ENCODE peak calls at places on chromosomes 16 and 17, in five cellular contexts. One of them, this sample, is unnamed.

GRCh38 chr16:11667824-11668589 is at the start of gene SNN:
- DNase-seq in WTC11: peak
- DNase-seq in H1: peak
- DNase-seq in HepG2: peak
- DNase-seq in K562: peak
- DNase-seq in this sample: no peak

GRCh38 chr17:37094391-37094790 is 145.6 kb downstream of the AATF start:
- DNase-seq in WTC11: no peak
- DNase-seq in H1: no peak
- DNase-seq in HepG2: no peak
- DNase-seq in K562: no peak
- DNase-seq in this sample: no peak

GRCh38 chr16:50114357-50115129 is 38.6 kb upstream of the TENT4B start:
- DNase-seq in WTC11: no peak
- DNase-seq in H1: no peak
- DNase-seq in HepG2: no peak
- DNase-seq in K562: no peak
- DNase-seq in this sample: no peak

GRCh38 chr16:89576173-89577054 is 856 bp downstream of the CPNE7 start:
- DNase-seq in WTC11: peak
- DNase-seq in H1: peak
- DNase-seq in HepG2: no peak
- DNase-seq in K562: no peak
- DNase-seq in this sample: no peak

GRCh38 chr17:65359016-65359415 is 202.4 kb downstream of the AXIN2 start:
- DNase-seq in WTC11: no peak
- DNase-seq in H1: no peak
- DNase-seq in HepG2: no peak
- DNase-seq in K562: no peak
- DNase-seq in this sample: no peak

GRCh38 chr17:40873801-40874200 is 6.8 kb upstream of the KRT12 start:
- DNase-seq in WTC11: no peak
- DNase-seq in H1: no peak
- DNase-seq in HepG2: no peak
- DNase-seq in K562: no peak
- DNase-seq in this sample: no peak

GRCh38 chr17:52048503-52048902 is 110.0 kb downstream of the CA10 start:
- DNase-seq in WTC11: no peak
- DNase-seq in H1: no peak
- DNase-seq in HepG2: no peak
- DNase-seq in K562: no peak
- DNase-seq in this sample: no peak

GRCh38 chr16:86498155-86498651 is 12.1 kb upstream of the FOXF1 start:
- DNase-seq in WTC11: no peak
- DNase-seq in H1: no peak
- DNase-seq in HepG2: no peak
- DNase-seq in K562: no peak
- DNase-seq in this sample: no peak

GRCh38 chr17:79678091-79678731 is 52.5 kb upstream of the ENPP7 start:
- DNase-seq in WTC11: no peak
- DNase-seq in H1: no peak
- DNase-seq in HepG2: no peak
- DNase-seq in K562: no peak
- DNase-seq in this sample: no peak
- TF ChIP-seq ATF3 in WTC11: no peak
- TF ChIP-seq ATF3 in H1: no peak
- TF ChIP-seq ATF3 in HepG2: no peak
- TF ChIP-seq ATF3 in K562: no peak
- TF ChIP-seq ATF3 in this sample: no peak

GRCh38 chr16:68643227-68643626 is 1.9 kb upstream of the CDH3 start:
- DNase-seq in WTC11: no peak
- DNase-seq in H1: peak
- DNase-seq in HepG2: no peak
- DNase-seq in K562: no peak
- DNase-seq in this sample: no peak

GRCh38 chr16:68643847-68644246 is 1.3 kb upstream of the CDH3 start:
- DNase-seq in WTC11: no peak
- DNase-seq in H1: peak
- DNase-seq in HepG2: no peak
- DNase-seq in K562: no peak
- DNase-seq in this sample: no peak

GRCh38 chr16:68642436-68643064 is 2.6 kb upstream of the CDH3 start:
- DNase-seq in WTC11: peak
- DNase-seq in H1: peak
- DNase-seq in HepG2: no peak
- DNase-seq in K562: no peak
- DNase-seq in this sample: no peak

GRCh38 chr16:68642047-68642435 is 3.1 kb upstream of the CDH3 start:
- DNase-seq in WTC11: no peak
- DNase-seq in H1: no peak
- DNase-seq in HepG2: no peak
- DNase-seq in K562: no peak
- DNase-seq in this sample: no peak

DNA sequence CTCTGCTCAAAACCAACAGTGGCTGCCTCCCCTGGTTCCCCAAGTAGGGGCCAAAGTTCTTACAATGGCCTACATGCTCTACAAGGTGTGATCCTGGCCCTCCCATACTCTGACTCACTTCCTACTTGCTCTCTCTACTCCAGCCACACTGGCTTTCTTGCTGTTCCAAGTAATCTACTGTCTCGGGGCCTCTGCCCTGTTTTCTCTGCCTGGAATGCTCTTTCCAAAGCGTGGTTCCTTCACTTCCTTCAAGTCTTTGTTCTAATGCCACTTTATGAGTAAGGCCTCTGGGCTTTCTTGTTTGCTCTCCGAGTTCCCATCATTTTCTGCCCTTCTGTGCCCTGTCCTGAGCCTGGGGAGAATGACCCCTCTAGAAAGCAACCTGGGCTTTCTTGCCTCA is 4.1 kb upstream of the CDH3 start:
- DNase-seq in WTC11: no peak
- DNase-seq in H1: no peak
- DNase-seq in HepG2: no peak
- DNase-seq in K562: no peak
- DNase-seq in this sample: no peak
- TF ChIP-seq ATF2 in WTC11: no peak
- TF ChIP-seq ATF2 in H1: no peak
- TF ChIP-seq ATF2 in HepG2: no peak
- TF ChIP-seq ATF2 in K562: no peak
- TF ChIP-seq ATF2 in this sample: no peak

GRCh38 chr16:72787130-72787518 is 260.8 kb downstream of the ZFHX3 start:
- DNase-seq in WTC11: no peak
- DNase-seq in H1: peak
- DNase-seq in HepG2: no peak
- DNase-seq in K562: no peak
- DNase-seq in this sample: no peak
- TF ChIP-seq ATF3 in WTC11: no peak
- TF ChIP-seq ATF3 in H1: no peak
- TF ChIP-seq ATF3 in HepG2: no peak
- TF ChIP-seq ATF3 in K562: no peak
- TF ChIP-seq ATF3 in this sample: no peak

DNA sequence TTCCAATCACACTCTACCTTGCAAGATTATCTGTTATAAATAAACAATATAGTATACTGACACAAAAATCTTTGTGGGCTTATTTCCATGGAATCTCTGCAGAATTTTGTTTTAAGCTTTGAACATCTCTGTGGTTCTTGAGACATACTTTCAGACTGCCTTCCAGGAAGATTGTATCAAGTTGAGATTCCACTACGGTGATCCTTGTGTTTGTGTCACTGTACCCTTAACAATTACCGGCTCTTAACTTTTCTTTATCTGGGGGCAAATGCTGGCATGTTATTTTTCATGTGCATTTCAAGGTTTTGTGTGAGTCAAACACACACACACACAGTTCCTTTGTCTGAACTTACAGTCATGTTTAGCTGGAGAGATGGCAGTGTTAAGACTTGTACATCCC is 472.7 kb upstream of the HSBP1 start:
- DNase-seq in WTC11: no peak
- DNase-seq in H1: no peak
- DNase-seq in HepG2: no peak
- DNase-seq in K562: no peak
- DNase-seq in this sample: no peak
- TF ChIP-seq ATF2 in WTC11: no peak
- TF ChIP-seq ATF2 in H1: no peak
- TF ChIP-seq ATF2 in HepG2: no peak
- TF ChIP-seq ATF2 in K562: no peak
- TF ChIP-seq ATF2 in this sample: no peak

GRCh38 chr16:59432934-59433333 is 698.8 kb upstream of the GOT2 start:
- DNase-seq in WTC11: no peak
- DNase-seq in H1: no peak
- DNase-seq in HepG2: no peak
- DNase-seq in K562: no peak
- DNase-seq in this sample: no peak
- TF ChIP-seq ATF3 in WTC11: no peak
- TF ChIP-seq ATF3 in H1: no peak
- TF ChIP-seq ATF3 in HepG2: no peak
- TF ChIP-seq ATF3 in K562: no peak
- TF ChIP-seq ATF3 in this sample: no peak

GRCh38 chr16:82506734-82507133 is 120.0 kb upstream of the CDH13 start:
- DNase-seq in WTC11: no peak
- DNase-seq in H1: no peak
- DNase-seq in HepG2: no peak
- DNase-seq in K562: no peak
- DNase-seq in this sample: no peak

GRCh38 chr16:82507271-82507670 is 119.5 kb upstream of the CDH13 start:
- DNase-seq in WTC11: no peak
- DNase-seq in H1: no peak
- DNase-seq in HepG2: no peak
- DNase-seq in K562: no peak
- DNase-seq in this sample: no peak

GRCh38 chr16:82509636-82510035 is 117.1 kb upstream of the CDH13 start:
- DNase-seq in WTC11: no peak
- DNase-seq in H1: no peak
- DNase-seq in HepG2: no peak
- DNase-seq in K562: no peak
- DNase-seq in this sample: no peak

GRCh38 chr16:82510041-82510440 is 116.7 kb upstream of the CDH13 start:
- DNase-seq in WTC11: no peak
- DNase-seq in H1: no peak
- DNase-seq in HepG2: no peak
- DNase-seq in K562: no peak
- DNase-seq in this sample: no peak

GRCh38 chr16:82504811-82505210 is 122.0 kb upstream of the CDH13 start:
- DNase-seq in WTC11: no peak
- DNase-seq in H1: no peak
- DNase-seq in HepG2: no peak
- DNase-seq in K562: no peak
- DNase-seq in this sample: no peak
- TF ChIP-seq ATF2 in WTC11: no peak
- TF ChIP-seq ATF2 in H1: no peak
- TF ChIP-seq ATF2 in HepG2: no peak
- TF ChIP-seq ATF2 in K562: no peak
- TF ChIP-seq ATF2 in this sample: no peak

GRCh38 chr16:1810106-1810505 is 16.5 kb downstream of the HAGH start:
- DNase-seq in WTC11: no peak
- DNase-seq in H1: no peak
- DNase-seq in HepG2: no peak
- DNase-seq in K562: no peak
- DNase-seq in this sample: no peak

GRCh38 chr16:1810536-1810935 is 16.1 kb downstream of the HAGH start:
- DNase-seq in WTC11: no peak
- DNase-seq in H1: no peak
- DNase-seq in HepG2: no peak
- DNase-seq in K562: no peak
- DNase-seq in this sample: no peak

GRCh38 chr16:1807626-1808025 is 14.1 kb upstream of the IGFALS start:
- DNase-seq in WTC11: no peak
- DNase-seq in H1: no peak
- DNase-seq in HepG2: no peak
- DNase-seq in K562: no peak
- DNase-seq in this sample: no peak

GRCh38 chr16:1809281-1809801 is 15.8 kb upstream of the IGFALS start:
- DNase-seq in WTC11: peak
- DNase-seq in H1: no peak
- DNase-seq in HepG2: no peak
- DNase-seq in K562: peak
- DNase-seq in this sample: no peak

DNA sequence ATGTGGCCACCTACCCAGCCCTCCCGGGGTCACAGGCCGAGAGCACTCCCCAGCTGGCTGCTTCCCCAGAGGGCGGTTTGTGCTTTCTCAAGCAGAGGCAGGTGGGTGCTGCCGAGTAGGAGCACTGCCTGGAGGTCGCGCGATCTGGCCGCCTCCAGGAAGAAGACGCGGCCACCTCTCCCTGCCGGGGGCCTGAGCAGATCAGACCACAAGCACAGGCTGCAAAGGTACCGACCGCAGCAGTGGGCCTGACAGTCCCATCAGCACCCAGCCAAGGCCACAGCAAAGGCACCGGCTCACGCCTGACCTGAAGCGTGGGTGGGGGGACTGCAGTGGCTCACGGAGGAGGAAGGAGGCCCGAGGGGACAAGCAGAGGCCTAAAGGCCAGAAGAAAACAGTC is 15.2 kb upstream of the IGFALS start:
- DNase-seq in WTC11: no peak
- DNase-seq in H1: no peak
- DNase-seq in HepG2: no peak
- DNase-seq in K562: no peak
- DNase-seq in this sample: no peak
- TF ChIP-seq ATF3 in WTC11: no peak
- TF ChIP-seq ATF3 in H1: no peak
- TF ChIP-seq ATF3 in HepG2: no peak
- TF ChIP-seq ATF3 in K562: no peak
- TF ChIP-seq ATF3 in this sample: no peak

GRCh38 chr16:55184619-55185018 is 139.4 kb upstream of the IRX6 start:
- DNase-seq in WTC11: no peak
- DNase-seq in H1: no peak
- DNase-seq in HepG2: no peak
- DNase-seq in K562: no peak
- DNase-seq in this sample: no peak
- TF ChIP-seq ATF2 in WTC11: no peak
- TF ChIP-seq ATF2 in H1: no peak
- TF ChIP-seq ATF2 in HepG2: no peak
- TF ChIP-seq ATF2 in K562: no peak
- TF ChIP-seq ATF2 in this sample: no peak

This sample was measured in GM12878.